ENCODE peak calls at places on chromosomes 13 and 19, in seven cellular contexts. One of them, this sample, is unnamed. For H3K9me3, the result is how much of the 10 kb centered on the place peaks cover.

GRCh38 chr13:77514336-77514726 is 21.2 kb upstream of the SCEL start:
- DNase-seq in heart left ventricle: no peak
- DNase-seq in mucosa of descending colon: no peak
- DNase-seq in transverse colon: no peak
- DNase-seq in CD8-positive, alpha-beta T cell: no peak
- DNase-seq in cardiac muscle cell: no peak
- DNase-seq in adrenal gland: no peak
- DNase-seq in this sample: no peak

GRCh38 chr13:99227331-99227900 is 26.8 kb downstream of the UBAC2 start:
- DNase-seq in CD8-positive, alpha-beta T cell: no peak
- DNase-seq in cardiac muscle cell: no peak
- DNase-seq in heart left ventricle: no peak
- DNase-seq in adrenal gland: no peak
- DNase-seq in mucosa of descending colon: no peak
- DNase-seq in transverse colon: no peak
- DNase-seq in this sample: no peak

GRCh38 chr13:102710261-102710679 is 15.4 kb upstream of the METTL21C start:
- DNase-seq in heart left ventricle: no peak
- DNase-seq in transverse colon: no peak
- DNase-seq in cardiac muscle cell: no peak
- DNase-seq in adrenal gland: no peak
- DNase-seq in CD8-positive, alpha-beta T cell: no peak
- DNase-seq in mucosa of descending colon: no peak
- DNase-seq in this sample: no peak

GRCh38 chr13:42807236-42807635 is 25.9 kb downstream of the FAM216B start:
- DNase-seq in CD8-positive, alpha-beta T cell: no peak
- DNase-seq in transverse colon: no peak
- DNase-seq in heart left ventricle: no peak
- DNase-seq in cardiac muscle cell: no peak
- DNase-seq in mucosa of descending colon: no peak
- DNase-seq in adrenal gland: no peak
- DNase-seq in this sample: no peak

GRCh38 chr13:59746291-59746962 is 417.3 kb downstream of the DIAPH3 start:
- DNase-seq in CD8-positive, alpha-beta T cell: no peak
- DNase-seq in mucosa of descending colon: no peak
- DNase-seq in adrenal gland: no peak
- DNase-seq in transverse colon: peak
- DNase-seq in cardiac muscle cell: peak
- DNase-seq in heart left ventricle: no peak
- DNase-seq in this sample: no peak

GRCh38 chr19:10191347-10191746 is 3.4 kb downstream of the DNMT1 start:
- DNase-seq in heart left ventricle: no peak
- DNase-seq in transverse colon: no peak
- DNase-seq in adrenal gland: no peak
- DNase-seq in mucosa of descending colon: no peak
- DNase-seq in CD8-positive, alpha-beta T cell: no peak
- DNase-seq in cardiac muscle cell: peak
- DNase-seq in this sample: no peak

GRCh38 chr19:43464089-43464775 is 1.2 kb downstream of the LYPD3 start:
- DNase-seq in heart left ventricle: no peak
- DNase-seq in cardiac muscle cell: no peak
- DNase-seq in mucosa of descending colon: peak
- DNase-seq in adrenal gland: peak
- DNase-seq in transverse colon: peak
- DNase-seq in CD8-positive, alpha-beta T cell: no peak
- DNase-seq in this sample: peak

GRCh38 chr13:28735481-28736029 is 16.8 kb upstream of the SLC46A3 start:
- DNase-seq in heart left ventricle: no peak
- DNase-seq in CD8-positive, alpha-beta T cell: no peak
- DNase-seq in adrenal gland: no peak
- DNase-seq in cardiac muscle cell: no peak
- DNase-seq in transverse colon: no peak
- DNase-seq in mucosa of descending colon: no peak
- DNase-seq in this sample: no peak

GRCh38 chr13:20192470-20193141 is at the start of gene GJB2:
- DNase-seq in adrenal gland: no peak
- DNase-seq in cardiac muscle cell: no peak
- DNase-seq in transverse colon: peak
- DNase-seq in heart left ventricle: no peak
- DNase-seq in CD8-positive, alpha-beta T cell: no peak
- DNase-seq in mucosa of descending colon: peak
- DNase-seq in this sample: no peak

GRCh38 chr19:13396256-13397080 is 109.8 kb downstream of the CACNA1A start:
- DNase-seq in adrenal gland: peak
- DNase-seq in cardiac muscle cell: peak
- DNase-seq in mucosa of descending colon: peak
- DNase-seq in transverse colon: peak
- DNase-seq in heart left ventricle: peak
- DNase-seq in CD8-positive, alpha-beta T cell: no peak
- DNase-seq in this sample: no peak

GRCh38 chr13:60164490-60164889 is 762 bp upstream of the DIAPH3 start:
- DNase-seq in cardiac muscle cell: peak
- DNase-seq in transverse colon: no peak
- DNase-seq in CD8-positive, alpha-beta T cell: no peak
- DNase-seq in adrenal gland: no peak
- DNase-seq in mucosa of descending colon: peak
- DNase-seq in heart left ventricle: no peak
- DNase-seq in this sample: no peak

GRCh38 chr19:18117364-18117691 is 19.8 kb downstream of the MAST3 start:
- DNase-seq in CD8-positive, alpha-beta T cell: no peak
- DNase-seq in mucosa of descending colon: no peak
- DNase-seq in adrenal gland: no peak
- DNase-seq in heart left ventricle: no peak
- DNase-seq in cardiac muscle cell: no peak
- DNase-seq in transverse colon: no peak
- DNase-seq in this sample: no peak

GRCh38 chr19:42277821-42278809 is 9.1 kb downstream of the CIC start:
- DNase-seq in heart left ventricle: no peak
- DNase-seq in mucosa of descending colon: no peak
- DNase-seq in transverse colon: no peak
- DNase-seq in adrenal gland: peak
- DNase-seq in CD8-positive, alpha-beta T cell: no peak
- DNase-seq in cardiac muscle cell: peak
- DNase-seq in this sample: no peak

GRCh38 chr19:3618144-3618810 is 8.3 kb downstream of the CACTIN start:
- DNase-seq in transverse colon: peak
- DNase-seq in adrenal gland: peak
- DNase-seq in cardiac muscle cell: peak
- DNase-seq in mucosa of descending colon: peak
- DNase-seq in CD8-positive, alpha-beta T cell: peak
- DNase-seq in heart left ventricle: peak
- DNase-seq in this sample: peak

GRCh38 chr19:45577111-45577905 is 7.3 kb downstream of the OPA3 start:
- DNase-seq in transverse colon: peak
- DNase-seq in adrenal gland: no peak
- DNase-seq in heart left ventricle: peak
- DNase-seq in cardiac muscle cell: peak
- DNase-seq in mucosa of descending colon: peak
- DNase-seq in CD8-positive, alpha-beta T cell: no peak
- DNase-seq in this sample: no peak

DNA sequence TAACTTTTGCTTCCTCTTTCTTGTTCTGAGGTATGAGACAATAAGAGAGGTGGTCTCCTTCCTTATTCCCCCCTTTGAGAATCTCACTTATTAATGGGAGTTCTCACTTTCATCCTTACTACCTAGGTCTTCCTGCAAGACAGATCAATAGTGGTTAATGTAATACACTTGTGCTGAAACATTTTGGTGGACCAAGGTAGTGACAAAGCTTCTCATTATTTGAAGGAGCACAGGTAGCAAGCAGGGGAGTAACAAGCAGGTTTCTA is 17.9 kb downstream of the ZNF700 start:
- DNase-seq in heart left ventricle: no peak
- DNase-seq in CD8-positive, alpha-beta T cell: no peak
- DNase-seq in transverse colon: no peak
- DNase-seq in adrenal gland: no peak
- DNase-seq in mucosa of descending colon: no peak
- DNase-seq in cardiac muscle cell: no peak
- DNase-seq in this sample: no peak
- H3K9me3 ChIP-seq in heart left ventricle: under half
- H3K9me3 ChIP-seq in CD8-positive, alpha-beta T cell: under half
- H3K9me3 ChIP-seq in transverse colon: half or more
- H3K9me3 ChIP-seq in adrenal gland: half or more
- H3K9me3 ChIP-seq in mucosa of descending colon: half or more
- H3K9me3 ChIP-seq in cardiac muscle cell: under half
- H3K9me3 ChIP-seq in this sample: under half

GRCh38 chr19:53455828-53456227 is 11.7 kb upstream of the ZNF813 start:
- DNase-seq in CD8-positive, alpha-beta T cell: no peak
- DNase-seq in cardiac muscle cell: no peak
- DNase-seq in adrenal gland: no peak
- DNase-seq in mucosa of descending colon: no peak
- DNase-seq in transverse colon: no peak
- DNase-seq in heart left ventricle: no peak
- DNase-seq in this sample: no peak
- H3K9me3 ChIP-seq in CD8-positive, alpha-beta T cell: half or more
- H3K9me3 ChIP-seq in cardiac muscle cell: under half
- H3K9me3 ChIP-seq in adrenal gland: under half
- H3K9me3 ChIP-seq in mucosa of descending colon: half or more
- H3K9me3 ChIP-seq in transverse colon: under half
- H3K9me3 ChIP-seq in heart left ventricle: under half
- H3K9me3 ChIP-seq in this sample: half or more

DNA sequence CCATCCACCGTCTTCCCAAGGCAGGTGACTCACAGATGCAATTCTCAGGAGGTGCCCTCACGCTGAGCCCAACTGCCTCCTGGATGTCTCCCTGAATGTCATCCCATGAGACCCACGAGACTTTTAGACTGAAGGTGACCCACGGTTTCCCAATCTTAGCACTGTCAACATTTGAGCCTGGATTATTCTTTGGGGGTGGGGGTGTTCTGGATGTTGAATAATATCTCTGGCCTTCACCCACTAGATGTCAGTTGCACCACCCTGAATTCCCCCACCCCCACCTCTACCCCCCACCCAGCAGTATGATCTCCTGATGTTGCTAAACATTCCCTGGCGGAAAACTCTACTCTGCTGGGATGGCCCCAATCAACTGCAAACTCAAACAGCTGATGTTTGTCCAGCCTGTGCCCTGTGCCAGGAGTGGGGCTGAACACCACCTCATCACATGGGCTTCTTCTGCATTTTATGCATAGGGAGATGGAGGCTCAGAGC is 2.2 kb upstream of the CYP4F22 start:
- DNase-seq in heart left ventricle: no peak
- DNase-seq in cardiac muscle cell: no peak
- DNase-seq in mucosa of descending colon: no peak
- DNase-seq in transverse colon: no peak
- DNase-seq in CD8-positive, alpha-beta T cell: no peak
- DNase-seq in adrenal gland: no peak
- DNase-seq in this sample: no peak
- H3K9me3 ChIP-seq in heart left ventricle: under half
- H3K9me3 ChIP-seq in cardiac muscle cell: under half
- H3K9me3 ChIP-seq in mucosa of descending colon: under half
- H3K9me3 ChIP-seq in transverse colon: under half
- H3K9me3 ChIP-seq in CD8-positive, alpha-beta T cell: under half
- H3K9me3 ChIP-seq in adrenal gland: under half
- H3K9me3 ChIP-seq in this sample: under half

GRCh38 chr19:44527554-44527953 is 1.9 kb downstream of the CEACAM20 start:
- DNase-seq in cardiac muscle cell: no peak
- DNase-seq in heart left ventricle: no peak
- DNase-seq in adrenal gland: no peak
- DNase-seq in transverse colon: no peak
- DNase-seq in mucosa of descending colon: no peak
- DNase-seq in CD8-positive, alpha-beta T cell: no peak
- DNase-seq in this sample: no peak

GRCh38 chr19:44530777-44531176 is 1.3 kb upstream of the CEACAM20 start:
- DNase-seq in cardiac muscle cell: peak
- DNase-seq in adrenal gland: no peak
- DNase-seq in heart left ventricle: no peak
- DNase-seq in CD8-positive, alpha-beta T cell: no peak
- DNase-seq in transverse colon: no peak
- DNase-seq in mucosa of descending colon: no peak
- DNase-seq in this sample: no peak

GRCh38 chr19:44521370-44521769 is 8.1 kb downstream of the CEACAM20 start:
- DNase-seq in adrenal gland: no peak
- DNase-seq in transverse colon: no peak
- DNase-seq in cardiac muscle cell: no peak
- DNase-seq in CD8-positive, alpha-beta T cell: no peak
- DNase-seq in mucosa of descending colon: no peak
- DNase-seq in heart left ventricle: no peak
- DNase-seq in this sample: no peak

GRCh38 chr19:44529541-44529940 is at the start of gene CEACAM20:
- DNase-seq in CD8-positive, alpha-beta T cell: no peak
- DNase-seq in adrenal gland: no peak
- DNase-seq in heart left ventricle: no peak
- DNase-seq in mucosa of descending colon: no peak
- DNase-seq in transverse colon: no peak
- DNase-seq in cardiac muscle cell: no peak
- DNase-seq in this sample: no peak

GRCh38 chr19:44525721-44526430 is 3.6 kb downstream of the CEACAM20 start:
- DNase-seq in CD8-positive, alpha-beta T cell: no peak
- DNase-seq in cardiac muscle cell: no peak
- DNase-seq in transverse colon: no peak
- DNase-seq in adrenal gland: no peak
- DNase-seq in mucosa of descending colon: no peak
- DNase-seq in heart left ventricle: no peak
- DNase-seq in this sample: no peak
- H3K9me3 ChIP-seq in CD8-positive, alpha-beta T cell: under half
- H3K9me3 ChIP-seq in cardiac muscle cell: under half
- H3K9me3 ChIP-seq in transverse colon: under half
- H3K9me3 ChIP-seq in adrenal gland: under half
- H3K9me3 ChIP-seq in mucosa of descending colon: under half
- H3K9me3 ChIP-seq in heart left ventricle: under half
- H3K9me3 ChIP-seq in this sample: under half

GRCh38 chr13:112113355-112113754 is 46.4 kb downstream of the SOX1 start:
- DNase-seq in mucosa of descending colon: peak
- DNase-seq in adrenal gland: no peak
- DNase-seq in heart left ventricle: no peak
- DNase-seq in cardiac muscle cell: no peak
- DNase-seq in CD8-positive, alpha-beta T cell: no peak
- DNase-seq in transverse colon: peak
- DNase-seq in this sample: no peak
- H3K9me3 ChIP-seq in mucosa of descending colon: under half
- H3K9me3 ChIP-seq in adrenal gland: under half
- H3K9me3 ChIP-seq in heart left ventricle: under half
- H3K9me3 ChIP-seq in cardiac muscle cell: under half
- H3K9me3 ChIP-seq in CD8-positive, alpha-beta T cell: under half
- H3K9me3 ChIP-seq in transverse colon: under half
- H3K9me3 ChIP-seq in this sample: under half

This sample was measured in T-helper 17 cell.